ENCODE peak calls at places on chromosomes 16 and 17, in seven cellular contexts. C is astrocyte of the spinal cord, B is lower leg skin, G is progenitor cell of endocrine pancreas, T is cardiac muscle cell, N is Peyer's patch, E is epithelial cell of proximal tubule. F is an unnamed sample.

GRCh38 chr16:91484-91883 is 13.5 kb downstream of the MPG start:
- DNase-seq in C (peak; percentile 72), B (no peak), G (no peak), T (peak; percentile 45), N (no peak), E (no peak), F (no peak)

GRCh38 chr17:39921323-39921722 is 2.9 kb upstream of the GSDMB start:
- DNase-seq in C (no peak), B (no peak), G (no peak), T (no peak), N (no peak), E (no peak), F (no peak)

GRCh38 chr17:39739020-39739884 is 1.5 kb downstream of the GRB7 start:
- DNase-seq in C (no peak), B (peak; percentile 95), G (peak; percentile 48), T (no peak), N (peak; percentile 90), E (peak; percentile 29), F (no peak)

GRCh38 chr16:57372372-57373116 is at the start of gene CX3CL1:
- DNase-seq in C (peak; percentile 53), B (peak; percentile 89), G (peak; percentile 24), T (peak; percentile 69), N (peak; percentile 66), E (no peak), F (peak; percentile 78)

GRCh38 chr17:58002558-58002957 is 4.5 kb downstream of the SRSF1 start:
- DNase-seq in C (no peak), B (no peak), G (no peak), T (no peak), N (no peak), E (no peak), F (no peak)

GRCh38 chr16:783404-784161 is 4.6 kb downstream of the RPUSD1 start:
- DNase-seq in C (no peak), B (no peak), G (no peak), T (peak; percentile 30), N (no peak), E (no peak), F (no peak)

GRCh38 chr17:58325289-58325726 is 3.3 kb downstream of the TSPOAP1 start:
- DNase-seq in C (no peak), B (no peak), G (peak; percentile 31), T (no peak), N (no peak), E (no peak), F (no peak)

GRCh38 chr16:31112711-31113419 is 4.6 kb upstream of the KAT8 start:
- DNase-seq in C (no peak), B (no peak), G (no peak), T (no peak), N (no peak), E (no peak), F (no peak)

GRCh38 chr17:80453980-80454556 is 22.3 kb downstream of the NPTX1 start:
- DNase-seq in C (no peak), B (no peak), G (no peak), T (no peak), N (no peak), E (no peak), F (no peak)

GRCh38 chr17:63676540-63676933 is 23.4 kb downstream of the LIMD2 start:
- DNase-seq in C (no peak), B (peak; percentile 56), G (no peak), T (no peak), N (no peak), E (no peak), F (no peak)

GRCh38 chr16:61564741-61565140 is 471.5 kb downstream of the CDH8 start:
- DNase-seq in C (no peak), B (no peak), G (no peak), T (no peak), N (no peak), E (no peak), F (no peak)

GRCh38 chr17:71383111-71383510 is 737.7 kb upstream of the SOX9 start:
- DNase-seq in C (no peak), B (no peak), G (no peak), T (no peak), N (no peak), E (no peak), F (no peak)

GRCh38 chr17:68906638-68907037 is 48.6 kb downstream of the ABCA8 start:
- DNase-seq in C (peak; percentile 32), B (no peak), G (no peak), T (peak; percentile 55), N (no peak), E (no peak), F (no peak)

GRCh38 chr16:72711823-72712222 is 336.1 kb downstream of the ZFHX3 start:
- DNase-seq in C (no peak), B (no peak), G (no peak), T (no peak), N (no peak), E (no peak), F (no peak)

GRCh38 chr16:71358464-71359031 is at the start of gene CALB2:
- DNase-seq in C (peak; percentile 43), B (peak; percentile 92), G (peak; percentile 75), T (peak; percentile 70), N (peak; percentile 80), E (no peak), F (peak; percentile 85)

GRCh38 chr17:76274559-76274956 is 9.4 kb downstream of the UBALD2 start:
- DNase-seq in C (no peak), B (no peak), G (no peak), T (no peak), N (no peak), E (no peak), F (no peak)

GRCh38 chr16:25210758-25211157 is 6.0 kb upstream of the AQP8 start:
- DNase-seq in C (peak; percentile 41), B (no peak), G (no peak), T (peak; percentile 54), N (no peak), E (peak; percentile 49), F (no peak)

GRCh38 chr17:57561072-57561861 is 183.8 kb downstream of the CCDC182 start:
- DNase-seq in C (no peak), B (no peak), G (no peak), T (no peak), N (no peak), E (no peak), F (no peak)

GRCh38 chr16:75262104-75262799 is 10.8 kb upstream of the BCAR1 start:
- DNase-seq in C (no peak), B (peak; percentile 90), G (no peak), T (peak; percentile 65), N (peak; percentile 85), E (no peak), F (no peak)

GRCh38 chr16:71467810-71468209 is 5.8 kb upstream of the ZNF23 start:
- DNase-seq in C (peak; percentile 38), B (no peak), G (peak; percentile 37), T (peak; percentile 46), N (no peak), E (no peak), F (no peak)

GRCh38 chr16:86932130-86932982 is 354.0 kb downstream of the FOXL1 start:
- DNase-seq in C (no peak), B (no peak), G (no peak), T (no peak), N (no peak), E (no peak), F (no peak)

GRCh38 chr17:13403982-13404931 is 197.5 kb downstream of the HS3ST3A1 start:
- DNase-seq in C (no peak), B (no peak), G (no peak), T (no peak), N (no peak), E (no peak), F (no peak)

GRCh38 chr17:77681820-77682219 is 276.7 kb upstream of the TNRC6C start:
- DNase-seq in C (no peak), B (peak; percentile 83), G (no peak), T (peak; percentile 59), N (peak; percentile 43), E (no peak), F (no peak)

GRCh38 chr16:85594621-85595298 is 18.4 kb upstream of the GSE1 start:
- DNase-seq in C (no peak), B (no peak), G (no peak), T (no peak), N (no peak), E (no peak), F (no peak)

GRCh38 chr16:77171750-77172635 is 19.0 kb upstream of the MON1B start:
- DNase-seq in C (peak; percentile 65), B (no peak), G (no peak), T (peak; percentile 76), N (no peak), E (no peak), F (no peak)

GRCh38 chr17:67525239-67526135 is 148.4 kb downstream of the PITPNC1 start:
- DNase-seq in C (no peak), B (no peak), G (no peak), T (no peak), N (peak; percentile 6), E (no peak), F (no peak)

GRCh38 chr16:88593489-88593888 is 23.3 kb downstream of the ZC3H18 start:
- DNase-seq in C (no peak), B (no peak), G (no peak), T (no peak), N (no peak), E (no peak), F (no peak)

GRCh38 chr17:7313890-7314718 is 1.1 kb downstream of the GPS2 start:
- DNase-seq in C (no peak), B (no peak), G (no peak), T (no peak), N (no peak), E (no peak), F (no peak)

GRCh38 chr16:1794908-1795666 is 1.6 kb upstream of the IGFALS start:
- DNase-seq in C (no peak), B (no peak), G (no peak), T (no peak), N (no peak), E (no peak), F (no peak)

GRCh38 chr16:1800703-1801102 is 7.2 kb upstream of the IGFALS start:
- DNase-seq in C (no peak), B (no peak), G (no peak), T (no peak), N (no peak), E (no peak), F (no peak)
- TF ChIP-seq CTCF in C (no peak), B (no peak), G (no peak), T (no peak), N (no peak), E (no peak), F (no peak)

GRCh38 chr17:38705523-38705802 is 390 bp downstream of the MLLT6 start:
- DNase-seq in C (no peak), B (no peak), G (no peak), T (no peak), N (no peak), E (no peak), F (no peak)
- TF ChIP-seq CTCF in C (no peak), B (no peak), G (no peak), T (no peak), N (no peak), E (no peak), F (no peak)

DNA sequence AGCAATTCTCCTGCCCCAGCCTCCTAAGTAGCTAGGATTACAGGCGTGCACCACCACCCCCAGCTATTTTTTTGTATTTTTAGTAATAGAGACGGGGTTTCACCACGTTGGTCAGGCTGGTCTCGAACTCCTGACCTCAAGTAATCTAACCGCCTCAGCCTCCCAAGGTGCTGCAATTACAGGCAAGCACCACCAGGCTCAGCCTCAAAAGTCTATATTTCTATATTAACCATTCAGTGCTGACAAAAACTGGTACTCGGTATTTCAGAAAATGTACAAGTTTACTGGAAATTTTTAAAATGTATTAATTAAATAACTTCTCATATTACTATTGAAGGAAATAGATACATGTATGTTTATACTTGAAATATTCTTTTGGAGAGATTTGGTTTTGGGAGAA is 1.4 kb upstream of the HEXD start:
- DNase-seq in C (no peak), B (no peak), G (no peak), T (no peak), N (no peak), E (no peak), F (no peak)
- TF ChIP-seq CTCF in C (peak; percentile 19), B (no peak), G (peak; percentile 23), T (no peak), N (no peak), E (peak; percentile 12), F (peak; percentile 63)

GRCh38 chr16:51376080-51376479 is 225.0 kb upstream of the SALL1 start:
- DNase-seq in C (no peak), B (no peak), G (no peak), T (no peak), N (no peak), E (no peak), F (no peak)
- TF ChIP-seq CTCF in C (no peak), B (no peak), G (no peak), T (no peak), N (no peak), E (peak; percentile 43), F (peak; percentile 39)

F was measured in type B pancreatic cell.